ENCODE peak calls at places on chromosome 9, in four cellular contexts. L is T1000; I is GM10248; W is activated CD4-positive, CD25-positive, alpha-beta regulatory T cell. Z is an unnamed sample.

GRCh38 chr9:98550206-98550820 is 158.4 kb downstream of the GABBR2 start:
- DNase-seq in L (no peak), I (no peak), W (no peak), Z (no peak)

GRCh38 chr9:13146838-13147237 is 132.7 kb downstream of the MPDZ start:
- DNase-seq in L (no peak), I (no peak), W (no peak), Z (no peak)

GRCh38 chr9:108168451-108168850 is 678.9 kb upstream of the KLF4 start:
- DNase-seq in L (no peak), I (no peak), W (no peak), Z (no peak)

GRCh38 chr9:32351845-32352244 is 32.6 kb upstream of the ACO1 start:
- DNase-seq in L (no peak), I (no peak), W (no peak), Z (no peak)

GRCh38 chr9:105219291-105219805 is 25.1 kb upstream of the SLC44A1 start:
- DNase-seq in L (no peak), I (no peak), W (no peak), Z (no peak)

GRCh38 chr9:137172907-137173794 is 1.3 kb upstream of the TMEM210 start:
- DNase-seq in L (no peak), I (no peak), W (no peak), Z (no peak)

GRCh38 chr9:75823136-75823535 is 67.3 kb upstream of the PCSK5 start:
- DNase-seq in L (no peak), I (no peak), W (no peak), Z (no peak)

GRCh38 chr9:112569186-112569585 is 82.6 kb downstream of the KIAA1958 start:
- DNase-seq in L (no peak), I (no peak), W (no peak), Z (no peak)

GRCh38 chr9:16286160-16286559 is 584.3 kb downstream of the BNC2 start:
- DNase-seq in L (no peak), I (no peak), W (no peak), Z (no peak)

GRCh38 chr9:89433826-89434225 is 64.1 kb downstream of the SEMA4D start:
- DNase-seq in L (no peak), I (no peak), W (no peak), Z (no peak)